ENCODE peak calls at places on chromosomes 11 and 22, in seven cellular contexts. One of them, this sample, is unnamed. For H3K9me3, the result is how much of the 10 kb centered on the place peaks cover.

GRCh38 chr11:125257185-125257584 is 92.6 kb downstream of the PKNOX2 start:
- DNase-seq in MM.1S: no peak
- DNase-seq in adrenal gland: no peak
- DNase-seq in IMR-90: no peak
- DNase-seq in cardiac muscle cell: no peak
- DNase-seq in right atrium auricular region: no peak
- DNase-seq in CD8-positive, alpha-beta memory T cell: no peak
- DNase-seq in this sample: no peak

GRCh38 chr22:17954200-17954859 is 70.0 kb downstream of the MICAL3 start:
- DNase-seq in adrenal gland: no peak
- DNase-seq in IMR-90: no peak
- DNase-seq in CD8-positive, alpha-beta memory T cell: no peak
- DNase-seq in right atrium auricular region: no peak
- DNase-seq in MM.1S: no peak
- DNase-seq in cardiac muscle cell: no peak
- DNase-seq in this sample: no peak

GRCh38 chr22:46957521-46957920 is 195.1 kb downstream of the TBC1D22A start:
- DNase-seq in CD8-positive, alpha-beta memory T cell: no peak
- DNase-seq in right atrium auricular region: no peak
- DNase-seq in MM.1S: no peak
- DNase-seq in IMR-90: no peak
- DNase-seq in adrenal gland: no peak
- DNase-seq in cardiac muscle cell: no peak
- DNase-seq in this sample: no peak

GRCh38 chr11:81237139-81237538 is 1496.5 kb downstream of the FAM181B start:
- DNase-seq in CD8-positive, alpha-beta memory T cell: no peak
- DNase-seq in right atrium auricular region: no peak
- DNase-seq in adrenal gland: no peak
- DNase-seq in MM.1S: peak
- DNase-seq in cardiac muscle cell: peak
- DNase-seq in IMR-90: peak
- DNase-seq in this sample: no peak

GRCh38 chr11:63768232-63769043 is at the start of gene ZFTA:
- DNase-seq in CD8-positive, alpha-beta memory T cell: peak
- DNase-seq in cardiac muscle cell: peak
- DNase-seq in MM.1S: peak
- DNase-seq in IMR-90: peak
- DNase-seq in right atrium auricular region: no peak
- DNase-seq in adrenal gland: peak
- DNase-seq in this sample: peak

GRCh38 chr11:12182650-12183511 is 72.5 kb downstream of the MICAL2 start:
- DNase-seq in cardiac muscle cell: peak
- DNase-seq in MM.1S: no peak
- DNase-seq in right atrium auricular region: no peak
- DNase-seq in CD8-positive, alpha-beta memory T cell: no peak
- DNase-seq in IMR-90: peak
- DNase-seq in adrenal gland: no peak
- DNase-seq in this sample: no peak

GRCh38 chr11:10455637-10456487 is 798 bp downstream of the AMPD3 start:
- DNase-seq in MM.1S: peak
- DNase-seq in IMR-90: peak
- DNase-seq in right atrium auricular region: no peak
- DNase-seq in adrenal gland: peak
- DNase-seq in cardiac muscle cell: peak
- DNase-seq in CD8-positive, alpha-beta memory T cell: peak
- DNase-seq in this sample: peak

GRCh38 chr11:134045799-134046635 is 22.9 kb upstream of the JAM3 start:
- DNase-seq in cardiac muscle cell: peak
- DNase-seq in CD8-positive, alpha-beta memory T cell: no peak
- DNase-seq in right atrium auricular region: no peak
- DNase-seq in MM.1S: no peak
- DNase-seq in IMR-90: no peak
- DNase-seq in adrenal gland: peak
- DNase-seq in this sample: peak

GRCh38 chr11:130415719-130416536 is 12.5 kb downstream of the ADAMTS8 start:
- DNase-seq in adrenal gland: no peak
- DNase-seq in cardiac muscle cell: no peak
- DNase-seq in IMR-90: peak
- DNase-seq in right atrium auricular region: no peak
- DNase-seq in CD8-positive, alpha-beta memory T cell: no peak
- DNase-seq in MM.1S: no peak
- DNase-seq in this sample: no peak

GRCh38 chr22:43838571-43839307 is 23.6 kb downstream of the SULT4A1 start:
- DNase-seq in IMR-90: no peak
- DNase-seq in right atrium auricular region: no peak
- DNase-seq in cardiac muscle cell: no peak
- DNase-seq in CD8-positive, alpha-beta memory T cell: no peak
- DNase-seq in MM.1S: no peak
- DNase-seq in adrenal gland: no peak
- DNase-seq in this sample: no peak

GRCh38 chr11:75639752-75640151 is 29.1 kb downstream of the MAP6 start:
- DNase-seq in cardiac muscle cell: peak
- DNase-seq in MM.1S: no peak
- DNase-seq in IMR-90: peak
- DNase-seq in CD8-positive, alpha-beta memory T cell: no peak
- DNase-seq in right atrium auricular region: peak
- DNase-seq in adrenal gland: peak
- DNase-seq in this sample: no peak

GRCh38 chr11:108592591-108593213 is 866 bp downstream of the EXPH5 start:
- DNase-seq in right atrium auricular region: no peak
- DNase-seq in adrenal gland: peak
- DNase-seq in cardiac muscle cell: peak
- DNase-seq in CD8-positive, alpha-beta memory T cell: peak
- DNase-seq in IMR-90: no peak
- DNase-seq in MM.1S: peak
- DNase-seq in this sample: peak

GRCh38 chr22:38295339-38295738 is 21.9 kb downstream of the CSNK1E start:
- DNase-seq in IMR-90: no peak
- DNase-seq in right atrium auricular region: no peak
- DNase-seq in cardiac muscle cell: no peak
- DNase-seq in adrenal gland: no peak
- DNase-seq in CD8-positive, alpha-beta memory T cell: no peak
- DNase-seq in MM.1S: no peak
- DNase-seq in this sample: no peak

GRCh38 chr11:114610984-114611944 is 15.7 kb upstream of the NXPE4 start:
- DNase-seq in IMR-90: peak
- DNase-seq in cardiac muscle cell: no peak
- DNase-seq in CD8-positive, alpha-beta memory T cell: no peak
- DNase-seq in MM.1S: no peak
- DNase-seq in adrenal gland: no peak
- DNase-seq in right atrium auricular region: no peak
- DNase-seq in this sample: no peak
- H3K9me3 ChIP-seq in IMR-90: under half
- H3K9me3 ChIP-seq in cardiac muscle cell: under half
- H3K9me3 ChIP-seq in CD8-positive, alpha-beta memory T cell: under half
- H3K9me3 ChIP-seq in MM.1S: under half
- H3K9me3 ChIP-seq in adrenal gland: under half
- H3K9me3 ChIP-seq in right atrium auricular region: under half
- H3K9me3 ChIP-seq in this sample: under half

GRCh38 chr22:28939932-28940331 is 56.6 kb downstream of the ZNRF3 start:
- DNase-seq in MM.1S: no peak
- DNase-seq in CD8-positive, alpha-beta memory T cell: no peak
- DNase-seq in adrenal gland: no peak
- DNase-seq in cardiac muscle cell: no peak
- DNase-seq in IMR-90: no peak
- DNase-seq in right atrium auricular region: no peak
- DNase-seq in this sample: no peak

GRCh38 chr22:28938286-28938833 is 55.0 kb downstream of the ZNRF3 start:
- DNase-seq in MM.1S: no peak
- DNase-seq in CD8-positive, alpha-beta memory T cell: no peak
- DNase-seq in adrenal gland: no peak
- DNase-seq in cardiac muscle cell: no peak
- DNase-seq in right atrium auricular region: no peak
- DNase-seq in IMR-90: no peak
- DNase-seq in this sample: no peak

GRCh38 chr22:28939394-28939793 is 56.0 kb downstream of the ZNRF3 start:
- DNase-seq in MM.1S: no peak
- DNase-seq in cardiac muscle cell: no peak
- DNase-seq in IMR-90: no peak
- DNase-seq in right atrium auricular region: no peak
- DNase-seq in adrenal gland: no peak
- DNase-seq in CD8-positive, alpha-beta memory T cell: no peak
- DNase-seq in this sample: no peak

GRCh38 chr22:28942333-28942732 is 59.0 kb downstream of the ZNRF3 start:
- DNase-seq in CD8-positive, alpha-beta memory T cell: no peak
- DNase-seq in cardiac muscle cell: no peak
- DNase-seq in IMR-90: no peak
- DNase-seq in MM.1S: no peak
- DNase-seq in adrenal gland: no peak
- DNase-seq in right atrium auricular region: no peak
- DNase-seq in this sample: no peak

GRCh38 chr22:28940441-28940840 is 57.1 kb downstream of the ZNRF3 start:
- DNase-seq in MM.1S: no peak
- DNase-seq in right atrium auricular region: no peak
- DNase-seq in cardiac muscle cell: no peak
- DNase-seq in CD8-positive, alpha-beta memory T cell: no peak
- DNase-seq in adrenal gland: no peak
- DNase-seq in IMR-90: no peak
- DNase-seq in this sample: no peak
- H3K27ac ChIP-seq in MM.1S: no peak
- H3K27ac ChIP-seq in right atrium auricular region: no peak
- H3K27ac ChIP-seq in cardiac muscle cell: peak
- H3K27ac ChIP-seq in CD8-positive, alpha-beta memory T cell: no peak
- H3K27ac ChIP-seq in adrenal gland: no peak
- H3K27ac ChIP-seq in IMR-90: no peak
- H3K27ac ChIP-seq in this sample: no peak

GRCh38 chr11:21988477-21988876 is 204.4 kb upstream of the ANO5 start:
- DNase-seq in right atrium auricular region: no peak
- DNase-seq in cardiac muscle cell: no peak
- DNase-seq in IMR-90: no peak
- DNase-seq in MM.1S: peak
- DNase-seq in CD8-positive, alpha-beta memory T cell: no peak
- DNase-seq in adrenal gland: no peak
- DNase-seq in this sample: no peak
- H3K9me3 ChIP-seq in right atrium auricular region: under half
- H3K9me3 ChIP-seq in cardiac muscle cell: under half
- H3K9me3 ChIP-seq in IMR-90: under half
- H3K9me3 ChIP-seq in MM.1S: under half
- H3K9me3 ChIP-seq in CD8-positive, alpha-beta memory T cell: under half
- H3K9me3 ChIP-seq in adrenal gland: under half
- H3K9me3 ChIP-seq in this sample: under half

DNA sequence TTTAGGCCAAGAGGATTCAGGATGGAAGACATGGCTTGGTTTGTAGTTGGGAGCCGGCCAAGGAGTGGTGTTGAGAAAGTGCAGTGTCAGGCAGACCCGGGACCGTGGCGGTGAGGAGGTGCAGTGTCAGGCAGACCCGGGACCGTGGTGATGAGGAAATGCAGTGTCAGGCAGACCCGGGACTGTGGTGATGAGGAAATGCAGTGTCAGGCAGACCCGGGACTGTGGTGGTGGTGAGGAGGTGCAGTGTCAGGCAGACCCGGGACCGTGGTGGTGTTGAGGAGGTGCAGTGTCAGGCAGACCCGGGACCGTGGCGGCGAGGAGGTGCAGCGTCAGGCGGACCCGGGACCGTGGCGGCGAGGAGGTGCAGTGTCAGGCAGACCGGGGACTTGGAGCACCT is 59.7 kb downstream of the LRP5 start:
- DNase-seq in cardiac muscle cell: no peak
- DNase-seq in adrenal gland: no peak
- DNase-seq in IMR-90: no peak
- DNase-seq in right atrium auricular region: no peak
- DNase-seq in CD8-positive, alpha-beta memory T cell: no peak
- DNase-seq in MM.1S: no peak
- DNase-seq in this sample: no peak
- H3K27ac ChIP-seq in cardiac muscle cell: no peak
- H3K27ac ChIP-seq in adrenal gland: no peak
- H3K27ac ChIP-seq in IMR-90: no peak
- H3K27ac ChIP-seq in right atrium auricular region: peak
- H3K27ac ChIP-seq in CD8-positive, alpha-beta memory T cell: no peak
- H3K27ac ChIP-seq in MM.1S: peak
- H3K27ac ChIP-seq in this sample: no peak

DNA sequence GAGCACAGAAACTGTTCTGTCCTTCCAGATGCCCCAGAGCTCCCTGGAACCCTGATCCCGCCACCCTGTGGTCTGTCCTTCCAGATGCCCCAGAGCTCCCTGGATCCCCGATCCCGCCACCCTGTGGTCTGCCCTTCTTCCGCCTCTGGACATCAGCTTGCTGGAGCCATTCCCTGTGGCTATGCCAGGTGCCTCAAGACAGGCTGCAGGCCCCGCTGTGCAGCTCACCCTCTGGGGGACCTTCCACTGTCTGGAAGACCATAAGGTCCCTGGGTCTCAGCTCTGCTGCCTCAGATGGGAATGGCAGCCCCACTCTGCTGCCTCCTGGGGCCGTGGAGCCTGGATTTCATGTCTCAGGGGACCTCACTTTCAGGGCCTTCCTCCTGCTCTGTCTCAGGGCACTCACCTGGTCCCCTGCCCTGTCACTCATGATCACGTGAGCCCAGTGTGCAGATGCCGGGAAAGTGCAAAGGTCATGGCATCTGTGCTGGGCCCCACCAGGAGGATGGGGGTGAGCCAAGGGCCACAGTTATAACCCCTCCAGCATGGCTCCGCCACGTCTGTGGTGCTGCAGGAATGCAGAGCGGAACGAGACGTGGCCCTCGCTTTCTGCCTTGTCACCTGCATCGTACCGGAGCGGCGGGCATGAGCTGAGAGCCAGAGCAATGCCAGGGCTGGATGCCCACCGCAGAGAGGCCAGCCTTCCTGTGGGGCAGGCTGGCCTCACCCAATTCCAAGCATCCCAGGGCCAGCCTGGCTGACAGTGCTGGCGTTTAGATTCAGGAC is 1520.7 kb downstream of the BRD1 start:
- DNase-seq in CD8-positive, alpha-beta memory T cell: no peak
- DNase-seq in adrenal gland: no peak
- DNase-seq in cardiac muscle cell: no peak
- DNase-seq in IMR-90: no peak
- DNase-seq in MM.1S: no peak
- DNase-seq in right atrium auricular region: peak
- DNase-seq in this sample: no peak
- H3K9me3 ChIP-seq in CD8-positive, alpha-beta memory T cell: under half
- H3K9me3 ChIP-seq in adrenal gland: under half
- H3K9me3 ChIP-seq in cardiac muscle cell: under half
- H3K9me3 ChIP-seq in IMR-90: half or more
- H3K9me3 ChIP-seq in MM.1S: under half
- H3K9me3 ChIP-seq in right atrium auricular region: under half
- H3K9me3 ChIP-seq in this sample: under half

GRCh38 chr11:69035959-69036340 is 12.8 kb upstream of the TPCN2 start:
- DNase-seq in right atrium auricular region: no peak
- DNase-seq in cardiac muscle cell: no peak
- DNase-seq in IMR-90: peak
- DNase-seq in CD8-positive, alpha-beta memory T cell: no peak
- DNase-seq in adrenal gland: no peak
- DNase-seq in MM.1S: no peak
- DNase-seq in this sample: no peak
- H3K27ac ChIP-seq in right atrium auricular region: peak
- H3K27ac ChIP-seq in cardiac muscle cell: peak
- H3K27ac ChIP-seq in IMR-90: no peak
- H3K27ac ChIP-seq in CD8-positive, alpha-beta memory T cell: no peak
- H3K27ac ChIP-seq in adrenal gland: no peak
- H3K27ac ChIP-seq in MM.1S: no peak
- H3K27ac ChIP-seq in this sample: no peak

GRCh38 chr22:48531108-48531507 is 1296.6 kb downstream of the BRD1 start:
- DNase-seq in CD8-positive, alpha-beta memory T cell: no peak
- DNase-seq in cardiac muscle cell: no peak
- DNase-seq in MM.1S: no peak
- DNase-seq in right atrium auricular region: no peak
- DNase-seq in adrenal gland: no peak
- DNase-seq in IMR-90: no peak
- DNase-seq in this sample: no peak
- H3K9me3 ChIP-seq in CD8-positive, alpha-beta memory T cell: under half
- H3K9me3 ChIP-seq in cardiac muscle cell: under half
- H3K9me3 ChIP-seq in MM.1S: under half
- H3K9me3 ChIP-seq in right atrium auricular region: under half
- H3K9me3 ChIP-seq in adrenal gland: under half
- H3K9me3 ChIP-seq in IMR-90: half or more
- H3K9me3 ChIP-seq in this sample: under half

This sample was measured in CD4-positive, alpha-beta T cell.